ENCODE peak calls at places on chromosomes 2 and 18, in four cellular contexts. One of them, this sample, is unnamed.
A peak's percentile ranks its signal among the peaks of the same experiment; 100 is the strongest.

GRCh38 chr2:20094955-20095354 is 43.5 kb upstream of the LAPTM4A start:
- DNase-seq in neuronal stem cell: no peak
- DNase-seq in IMR-90: no peak
- DNase-seq in naive thymus-derived CD4-positive, alpha-beta T cell: no peak
- DNase-seq in this sample: no peak

GRCh38 chr2:230668939-230669303 is 43.7 kb upstream of the CAB39 start:
- DNase-seq in neuronal stem cell: no peak
- DNase-seq in IMR-90: no peak
- DNase-seq in naive thymus-derived CD4-positive, alpha-beta T cell: no peak
- DNase-seq in this sample: no peak

GRCh38 chr2:232183279-232183678 is 195.3 kb upstream of the ALPP start:
- DNase-seq in neuronal stem cell: no peak
- DNase-seq in IMR-90: no peak
- DNase-seq in naive thymus-derived CD4-positive, alpha-beta T cell: no peak
- DNase-seq in this sample: no peak

GRCh38 chr2:7358865-7359264 is 441.7 kb downstream of the RNF144A start:
- DNase-seq in neuronal stem cell: no peak
- DNase-seq in IMR-90: no peak
- DNase-seq in naive thymus-derived CD4-positive, alpha-beta T cell: no peak
- DNase-seq in this sample: no peak

GRCh38 chr2:38711558-38711957 is 39.6 kb downstream of the SRSF7 start:
- DNase-seq in neuronal stem cell: no peak
- DNase-seq in IMR-90: no peak
- DNase-seq in naive thymus-derived CD4-positive, alpha-beta T cell: no peak
- DNase-seq in this sample: no peak

GRCh38 chr2:190205643-190206042 is 114.0 kb downstream of the HIBCH start:
- DNase-seq in neuronal stem cell: no peak
- DNase-seq in IMR-90: peak; percentile 44
- DNase-seq in naive thymus-derived CD4-positive, alpha-beta T cell: no peak
- DNase-seq in this sample: no peak

GRCh38 chr18:75158465-75159237 is 50.3 kb downstream of the PTGR3 start:
- DNase-seq in neuronal stem cell: no peak
- DNase-seq in IMR-90: no peak
- DNase-seq in naive thymus-derived CD4-positive, alpha-beta T cell: no peak
- DNase-seq in this sample: no peak

GRCh38 chr2:99890616-99891259 is 251.7 kb downstream of the AFF3 start:
- DNase-seq in neuronal stem cell: no peak
- DNase-seq in IMR-90: no peak
- DNase-seq in naive thymus-derived CD4-positive, alpha-beta T cell: no peak
- DNase-seq in this sample: no peak

GRCh38 chr18:35141567-35142269 is 99.1 kb upstream of the ZNF397 start:
- DNase-seq in neuronal stem cell: no peak
- DNase-seq in IMR-90: no peak
- DNase-seq in naive thymus-derived CD4-positive, alpha-beta T cell: no peak
- DNase-seq in this sample: no peak

GRCh38 chr2:208781166-208781565 is 374.6 kb downstream of the PTH2R start:
- DNase-seq in neuronal stem cell: no peak
- DNase-seq in IMR-90: no peak
- DNase-seq in naive thymus-derived CD4-positive, alpha-beta T cell: no peak
- DNase-seq in this sample: no peak

GRCh38 chr2:120453635-120453998 is 107.7 kb downstream of the INHBB start:
- DNase-seq in neuronal stem cell: no peak
- DNase-seq in IMR-90: peak; percentile 71
- DNase-seq in naive thymus-derived CD4-positive, alpha-beta T cell: no peak
- DNase-seq in this sample: no peak

GRCh38 chr2:120452131-120452530 is 106.2 kb downstream of the INHBB start:
- DNase-seq in neuronal stem cell: no peak
- DNase-seq in IMR-90: no peak
- DNase-seq in naive thymus-derived CD4-positive, alpha-beta T cell: no peak
- DNase-seq in this sample: no peak

GRCh38 chr2:120454993-120455789 is 109.3 kb downstream of the INHBB start:
- DNase-seq in neuronal stem cell: no peak
- DNase-seq in IMR-90: peak; percentile 71
- DNase-seq in naive thymus-derived CD4-positive, alpha-beta T cell: no peak
- DNase-seq in this sample: no peak

GRCh38 chr2:120451334-120451733 is 105.4 kb downstream of the INHBB start:
- DNase-seq in neuronal stem cell: no peak
- DNase-seq in IMR-90: no peak
- DNase-seq in naive thymus-derived CD4-positive, alpha-beta T cell: no peak
- DNase-seq in this sample: no peak

GRCh38 chr2:120452945-120453634 is 107.2 kb downstream of the INHBB start:
- DNase-seq in neuronal stem cell: no peak
- DNase-seq in IMR-90: no peak
- DNase-seq in naive thymus-derived CD4-positive, alpha-beta T cell: no peak
- DNase-seq in this sample: no peak
- H3K9me3 ChIP-seq in neuronal stem cell: peaks cover 3% of the 10 kb centered on the region
- H3K9me3 ChIP-seq in IMR-90: peaks cover 5% of the 10 kb centered on the region
- H3K9me3 ChIP-seq in naive thymus-derived CD4-positive, alpha-beta T cell: no peaks in the 10 kb centered on the region
- H3K9me3 ChIP-seq in this sample: no peaks in the 10 kb centered on the region

GRCh38 chr18:72456802-72457201 is 87.3 kb downstream of the CBLN2 start:
- DNase-seq in neuronal stem cell: no peak
- DNase-seq in IMR-90: peak; percentile 14
- DNase-seq in naive thymus-derived CD4-positive, alpha-beta T cell: no peak
- DNase-seq in this sample: no peak

GRCh38 chr18:72460210-72460680 is 83.9 kb downstream of the CBLN2 start:
- DNase-seq in neuronal stem cell: no peak
- DNase-seq in IMR-90: peak; percentile 6
- DNase-seq in naive thymus-derived CD4-positive, alpha-beta T cell: no peak
- DNase-seq in this sample: no peak

GRCh38 chr18:72452328-72452727 is 91.8 kb downstream of the CBLN2 start:
- DNase-seq in neuronal stem cell: no peak
- DNase-seq in IMR-90: no peak
- DNase-seq in naive thymus-derived CD4-positive, alpha-beta T cell: no peak
- DNase-seq in this sample: no peak

DNA sequence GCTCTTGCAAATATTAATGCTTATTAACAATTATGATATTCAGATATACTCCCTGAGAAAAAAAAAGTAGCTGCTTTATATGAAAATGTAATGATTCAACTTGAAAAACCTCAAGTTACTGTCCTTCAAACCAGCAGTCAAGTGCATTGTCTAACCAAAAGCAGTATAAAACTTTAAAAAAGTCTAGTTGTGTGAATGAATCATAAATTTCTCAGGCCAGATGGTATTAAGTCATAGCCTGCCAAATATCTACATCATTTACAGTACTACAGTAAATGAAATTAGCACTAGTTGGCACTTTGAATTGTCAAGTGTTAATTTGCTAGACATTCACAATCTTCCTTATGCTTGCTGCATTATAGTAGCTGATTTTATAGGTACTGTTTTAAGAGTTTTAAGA is 85.9 kb downstream of the CBLN2 start:
- DNase-seq in neuronal stem cell: no peak
- DNase-seq in IMR-90: no peak
- DNase-seq in naive thymus-derived CD4-positive, alpha-beta T cell: no peak
- DNase-seq in this sample: no peak
- H3K9me3 ChIP-seq in neuronal stem cell: no peaks in the 10 kb centered on the region
- H3K9me3 ChIP-seq in IMR-90: peaks cover 6% of the 10 kb centered on the region
- H3K9me3 ChIP-seq in naive thymus-derived CD4-positive, alpha-beta T cell: no peaks in the 10 kb centered on the region
- H3K9me3 ChIP-seq in this sample: no peaks in the 10 kb centered on the region

GRCh38 chr18:50042611-50043010 is 152.3 kb downstream of the MYO5B start:
- DNase-seq in neuronal stem cell: no peak
- DNase-seq in IMR-90: no peak
- DNase-seq in naive thymus-derived CD4-positive, alpha-beta T cell: no peak
- DNase-seq in this sample: no peak
- H3K9me3 ChIP-seq in neuronal stem cell: peaks cover 2% of the 10 kb centered on the region
- H3K9me3 ChIP-seq in IMR-90: no peaks in the 10 kb centered on the region
- H3K9me3 ChIP-seq in naive thymus-derived CD4-positive, alpha-beta T cell: no peaks in the 10 kb centered on the region
- H3K9me3 ChIP-seq in this sample: no peaks in the 10 kb centered on the region

GRCh38 chr18:21180588-21180987 is 61.4 kb upstream of the GREB1L start:
- DNase-seq in neuronal stem cell: no peak
- DNase-seq in IMR-90: no peak
- DNase-seq in naive thymus-derived CD4-positive, alpha-beta T cell: no peak
- DNase-seq in this sample: no peak
- H3K9me3 ChIP-seq in neuronal stem cell: no peaks in the 10 kb centered on the region
- H3K9me3 ChIP-seq in IMR-90: no peaks in the 10 kb centered on the region
- H3K9me3 ChIP-seq in naive thymus-derived CD4-positive, alpha-beta T cell: no peaks in the 10 kb centered on the region
- H3K9me3 ChIP-seq in this sample: no peaks in the 10 kb centered on the region

GRCh38 chr18:13703899-13704298 is 22.5 kb downstream of the FAM210A start:
- DNase-seq in neuronal stem cell: peak; percentile 3
- DNase-seq in IMR-90: peak; percentile 16
- DNase-seq in naive thymus-derived CD4-positive, alpha-beta T cell: no peak
- DNase-seq in this sample: no peak
- H3K9me3 ChIP-seq in neuronal stem cell: peaks cover 2% of the 10 kb centered on the region
- H3K9me3 ChIP-seq in IMR-90: peaks cover 8% of the 10 kb centered on the region
- H3K9me3 ChIP-seq in naive thymus-derived CD4-positive, alpha-beta T cell: peaks cover 6% of the 10 kb centered on the region
- H3K9me3 ChIP-seq in this sample: no peaks in the 10 kb centered on the region

DNA sequence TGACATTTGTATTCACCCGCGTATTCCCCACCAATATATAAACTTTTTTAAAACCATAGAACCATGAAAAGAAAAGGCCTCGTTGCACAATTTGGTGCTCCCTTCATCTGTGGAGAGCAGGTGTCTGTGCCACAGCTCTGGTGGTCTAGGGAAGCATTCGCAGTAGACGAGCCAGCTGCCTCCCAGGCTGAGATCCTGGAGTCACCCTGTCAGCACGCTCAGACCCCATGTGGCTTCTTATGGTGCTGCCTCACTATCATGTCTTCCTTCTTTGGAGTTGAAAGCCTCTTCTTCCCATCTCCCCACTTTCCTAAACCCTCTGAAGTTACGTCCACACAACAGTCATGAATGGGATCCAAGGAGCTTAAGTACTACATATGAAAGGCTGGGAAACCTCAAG is 38.4 kb upstream of the ACKR3 start:
- DNase-seq in neuronal stem cell: no peak
- DNase-seq in IMR-90: no peak
- DNase-seq in naive thymus-derived CD4-positive, alpha-beta T cell: no peak
- DNase-seq in this sample: no peak
- H3K9me3 ChIP-seq in neuronal stem cell: no peaks in the 10 kb centered on the region
- H3K9me3 ChIP-seq in IMR-90: no peaks in the 10 kb centered on the region
- H3K9me3 ChIP-seq in naive thymus-derived CD4-positive, alpha-beta T cell: no peaks in the 10 kb centered on the region
- H3K9me3 ChIP-seq in this sample: no peaks in the 10 kb centered on the region

GRCh38 chr18:79583984-79584401 is 95.6 kb upstream of the CTDP1 start:
- DNase-seq in neuronal stem cell: no peak
- DNase-seq in IMR-90: no peak
- DNase-seq in naive thymus-derived CD4-positive, alpha-beta T cell: no peak
- DNase-seq in this sample: no peak
- H3K9me3 ChIP-seq in neuronal stem cell: peaks cover 13% of the 10 kb centered on the region
- H3K9me3 ChIP-seq in IMR-90: no peaks in the 10 kb centered on the region
- H3K9me3 ChIP-seq in naive thymus-derived CD4-positive, alpha-beta T cell: no peaks in the 10 kb centered on the region
- H3K9me3 ChIP-seq in this sample: no peaks in the 10 kb centered on the region

GRCh38 chr2:171416009-171416926 is 17.5 kb downstream of the METTL8 start:
- DNase-seq in neuronal stem cell: peak; percentile 64
- DNase-seq in IMR-90: peak; percentile 98
- DNase-seq in naive thymus-derived CD4-positive, alpha-beta T cell: peak; percentile 29
- DNase-seq in this sample: peak; percentile 75

GRCh38 chr2:171419333-171419732 is 14.5 kb downstream of the METTL8 start:
- DNase-seq in neuronal stem cell: no peak
- DNase-seq in IMR-90: no peak
- DNase-seq in naive thymus-derived CD4-positive, alpha-beta T cell: no peak
- DNase-seq in this sample: no peak

DNA sequence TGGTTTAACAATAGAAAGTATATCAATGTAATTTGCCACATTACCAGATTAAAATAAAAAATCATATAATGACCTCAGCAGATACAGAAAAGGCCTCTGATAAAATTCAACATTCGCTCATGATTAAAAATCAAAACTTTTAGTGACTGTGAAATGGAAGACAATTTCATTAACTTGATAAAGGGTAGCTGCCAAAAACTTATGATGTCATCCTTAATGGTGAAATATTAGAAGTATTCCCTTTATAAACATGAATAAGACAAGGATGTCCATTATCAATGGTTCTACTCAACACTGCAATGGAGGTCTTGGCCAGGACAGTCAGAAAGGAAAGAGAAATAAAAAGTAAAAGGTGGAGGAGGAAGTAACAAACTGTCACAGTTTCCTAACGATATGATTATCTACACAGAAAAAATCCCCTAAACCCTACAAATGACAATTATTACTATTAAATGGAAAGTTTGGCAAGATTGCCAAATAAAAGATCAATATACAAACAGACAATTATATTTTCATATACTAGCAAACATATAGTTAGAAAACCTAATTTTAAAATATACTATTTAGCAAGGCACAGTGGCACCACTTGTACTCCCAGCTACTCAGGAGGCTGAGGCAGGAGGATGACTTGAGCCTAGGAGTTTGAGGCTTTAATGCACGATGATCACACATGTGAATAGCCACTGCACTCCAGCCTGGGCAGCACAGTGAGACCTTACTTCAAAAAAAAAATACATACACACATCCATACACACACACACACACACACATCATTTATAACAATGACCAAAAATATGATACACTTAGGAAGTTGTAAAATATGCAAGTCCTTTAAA is 12.8 kb downstream of the METTL8 start:
- DNase-seq in neuronal stem cell: no peak
- DNase-seq in IMR-90: no peak
- DNase-seq in naive thymus-derived CD4-positive, alpha-beta T cell: no peak
- DNase-seq in this sample: no peak
- H3K9me3 ChIP-seq in neuronal stem cell: peaks cover 6% of the 10 kb centered on the region
- H3K9me3 ChIP-seq in IMR-90: peaks cover 9% of the 10 kb centered on the region
- H3K9me3 ChIP-seq in naive thymus-derived CD4-positive, alpha-beta T cell: no peaks in the 10 kb centered on the region
- H3K9me3 ChIP-seq in this sample: peaks cover 3% of the 10 kb centered on the region

GRCh38 chr2:129376404-129377077 is 602.9 kb upstream of the RAB6C start:
- DNase-seq in neuronal stem cell: no peak
- DNase-seq in IMR-90: no peak
- DNase-seq in naive thymus-derived CD4-positive, alpha-beta T cell: no peak
- DNase-seq in this sample: no peak
- H3K9me3 ChIP-seq in neuronal stem cell: peaks cover 3% of the 10 kb centered on the region
- H3K9me3 ChIP-seq in IMR-90: peaks cover 38% of the 10 kb centered on the region
- H3K9me3 ChIP-seq in naive thymus-derived CD4-positive, alpha-beta T cell: no peaks in the 10 kb centered on the region
- H3K9me3 ChIP-seq in this sample: no peaks in the 10 kb centered on the region

GRCh38 chr2:16475581-16475980 is 190.1 kb downstream of the CYRIA start:
- DNase-seq in neuronal stem cell: no peak
- DNase-seq in IMR-90: no peak
- DNase-seq in naive thymus-derived CD4-positive, alpha-beta T cell: no peak
- DNase-seq in this sample: no peak

GRCh38 chr2:16477648-16478047 is 188.0 kb downstream of the CYRIA start:
- DNase-seq in neuronal stem cell: no peak
- DNase-seq in IMR-90: no peak
- DNase-seq in naive thymus-derived CD4-positive, alpha-beta T cell: no peak
- DNase-seq in this sample: no peak

GRCh38 chr2:16476168-16476567 is 189.5 kb downstream of the CYRIA start:
- DNase-seq in neuronal stem cell: no peak
- DNase-seq in IMR-90: no peak
- DNase-seq in naive thymus-derived CD4-positive, alpha-beta T cell: no peak
- DNase-seq in this sample: no peak

GRCh38 chr2:16478817-16479216 is 186.8 kb downstream of the CYRIA start:
- DNase-seq in neuronal stem cell: no peak
- DNase-seq in IMR-90: no peak
- DNase-seq in naive thymus-derived CD4-positive, alpha-beta T cell: no peak
- DNase-seq in this sample: no peak

DNA sequence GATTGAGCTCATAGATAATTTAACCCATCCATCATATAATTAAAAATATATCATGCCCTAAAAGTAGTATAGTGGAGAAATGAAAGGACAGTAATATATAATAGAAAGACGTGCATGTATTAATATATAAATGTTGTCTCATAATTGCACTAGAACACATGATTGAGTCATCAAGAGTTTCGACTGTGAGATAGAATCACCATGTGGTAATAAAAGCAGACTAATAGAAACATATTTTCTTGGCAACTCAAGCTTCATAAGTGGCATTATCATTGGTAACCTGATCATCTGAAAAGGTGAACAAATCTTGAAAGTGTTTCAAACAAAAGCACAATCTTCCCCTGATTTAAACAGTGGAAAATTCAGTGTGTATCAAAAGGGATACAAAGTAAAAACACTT is 188.8 kb downstream of the CYRIA start:
- DNase-seq in neuronal stem cell: no peak
- DNase-seq in IMR-90: no peak
- DNase-seq in naive thymus-derived CD4-positive, alpha-beta T cell: no peak
- DNase-seq in this sample: no peak
- H3K9me3 ChIP-seq in neuronal stem cell: no peaks in the 10 kb centered on the region
- H3K9me3 ChIP-seq in IMR-90: peaks cover 13% of the 10 kb centered on the region
- H3K9me3 ChIP-seq in naive thymus-derived CD4-positive, alpha-beta T cell: no peaks in the 10 kb centered on the region
- H3K9me3 ChIP-seq in this sample: no peaks in the 10 kb centered on the region

This sample was measured in CD4-positive, alpha-beta memory T cell.